ENCODE peak calls at places on chromosomes 7 and 10, in six cellular contexts. V is anterior cingulate cortex, T is T-helper 17 cell, K is pancreas, X is mesenteric fat pad, I is B cell. G is an unnamed sample.

GRCh38 chr10:3034611-3035010 is 32.7 kb upstream of the PFKP start:
- DNase-seq in V (no peak), T (no peak), K (no peak), X (no peak), I (no peak), G (no peak)

GRCh38 chr10:105925045-105925785 is 1239.3 kb downstream of the SORCS1 start:
- DNase-seq in V (no peak), T (no peak), K (no peak), X (no peak), I (no peak), G (no peak)

GRCh38 chr10:103666109-103666508 is 172.6 kb downstream of the NEURL1 start:
- DNase-seq in V (peak), T (no peak), K (no peak), X (no peak), I (no peak), G (peak)

GRCh38 chr7:47383696-47384445 is 198.0 kb downstream of the TNS3 start:
- DNase-seq in V (no peak), T (no peak), K (peak), X (no peak), I (no peak), G (no peak)

GRCh38 chr10:115871855-115872254 is 401.2 kb downstream of the GFRA1 start:
- DNase-seq in V (no peak), T (no peak), K (no peak), X (no peak), I (no peak), G (no peak)

GRCh38 chr10:80149123-80149522 is 16.6 kb downstream of the PLAC9 start:
- DNase-seq in V (no peak), T (no peak), K (no peak), X (no peak), I (no peak), G (no peak)

GRCh38 chr10:93071674-93072224 is 1.9 kb upstream of the CYP26A1 start:
- DNase-seq in V (no peak), T (no peak), K (peak), X (no peak), I (no peak), G (peak)

GRCh38 chr10:49298990-49299815 is at the start of gene C10orf71:
- DNase-seq in V (no peak), T (no peak), K (no peak), X (no peak), I (no peak), G (no peak)

GRCh38 chr10:43960477-43960876 is 311.8 kb upstream of the ZNF32 start:
- DNase-seq in V (no peak), T (no peak), K (peak), X (peak), I (no peak), G (no peak)

GRCh38 chr7:64959072-64959747 is 31.6 kb downstream of the ZNF117 start:
- DNase-seq in V (no peak), T (no peak), K (no peak), X (no peak), I (no peak), G (peak)

GRCh38 chr7:138887085-138887705 is 89.2 kb upstream of the ATP6V0A4 start:
- DNase-seq in V (no peak), T (no peak), K (no peak), X (no peak), I (no peak), G (no peak)

GRCh38 chr10:114631678-114632417 is 26.2 kb downstream of the ABLIM1 start:
- DNase-seq in V (peak), T (peak), K (peak), X (no peak), I (no peak), G (peak)

GRCh38 chr7:135664046-135664589 is 1.8 kb downstream of the STMP1 start:
- DNase-seq in V (no peak), T (no peak), K (no peak), X (no peak), I (no peak), G (no peak)

GRCh38 chr10:121823993-121824463 is 103.8 kb downstream of the ATE1 start:
- DNase-seq in V (no peak), T (no peak), K (no peak), X (no peak), I (no peak), G (peak)

GRCh38 chr10:10032991-10033390 is 984.7 kb upstream of the CELF2 start:
- DNase-seq in V (no peak), T (no peak), K (no peak), X (no peak), I (no peak), G (no peak)

GRCh38 chr7:139153832-139154231 is 44.3 kb upstream of the ZC3HAV1 start:
- DNase-seq in V (no peak), T (no peak), K (no peak), X (no peak), I (no peak), G (no peak)

G was measured in iPS-NIHi11.